ENCODE peak calls at places on chromosome 22, in ten cellular contexts. W is kidney, S is right lobe of liver, E is tibial artery, F is cardiac muscle cell, Q is colonic mucosa, M is endothelial cell of umbilical vein, I is heart right ventricle, G is left ventricle myocardium inferior, D is right atrium auricular region. Z is an unnamed sample. For H3K36me3 and H3K4me1, the result is how much of the 10 kb centered on the place peaks cover.

GRCh38 chr22:24402460-24403192 is 24.8 kb upstream of the ADORA2A start:
- DNase-seq in W (peak), S (peak), E (peak), F (peak), Q (peak), M (peak), I (peak), G (peak), D (peak), Z (no peak)

GRCh38 chr22:41915035-41915782 is at the start of gene SHISA8:
- DNase-seq in W (no peak), S (peak), E (no peak), F (peak), Q (peak), M (peak), I (peak), G (peak), D (no peak), Z (no peak)

GRCh38 chr22:21942407-21942895 is 10.2 kb downstream of the PPM1F start:
- DNase-seq in W (peak), S (peak), E (peak), F (no peak), Q (peak), M (peak), I (peak), G (peak), D (peak), Z (no peak)

GRCh38 chr22:49589301-49589700 is 238.4 kb downstream of the BRD1 start:
- DNase-seq in W (peak), S (no peak), E (no peak), F (no peak), Q (no peak), M (no peak), I (no peak), G (no peak), D (no peak), Z (no peak)

GRCh38 chr22:24140357-24140756 is 40.9 kb upstream of the SUSD2 start:
- DNase-seq in W (no peak), S (no peak), E (no peak), F (no peak), Q (no peak), M (no peak), I (peak), G (no peak), D (no peak), Z (no peak)

GRCh38 chr22:27129266-27129665 is 471.9 kb downstream of the MIAT start:
- DNase-seq in W (no peak), S (no peak), E (no peak), F (no peak), Q (no peak), M (peak), I (no peak), G (no peak), D (no peak), Z (no peak)

GRCh38 chr22:27993201-27993635 is 74.2 kb upstream of the PITPNB start:
- DNase-seq in W (peak), S (no peak), E (peak), F (no peak), Q (no peak), M (no peak), I (no peak), G (no peak), D (no peak), Z (no peak)

GRCh38 chr22:34800265-34800664 is 265.7 kb upstream of the ISX start:
- DNase-seq in W (peak), S (no peak), E (no peak), F (no peak), Q (no peak), M (no peak), I (no peak), G (no peak), D (no peak), Z (no peak)

GRCh38 chr22:49207008-49207775 is 620.5 kb downstream of the BRD1 start:
- DNase-seq in W (peak), S (peak), E (peak), F (no peak), Q (no peak), M (no peak), I (no peak), G (no peak), D (peak), Z (no peak)

GRCh38 chr22:24518774-24519485 is 23.8 kb downstream of the UPB1 start:
- DNase-seq in W (no peak), S (no peak), E (no peak), F (no peak), Q (no peak), M (no peak), I (no peak), G (no peak), D (no peak), Z (no peak)

GRCh38 chr22:37544955-37545702 is 15.2 kb upstream of the CDC42EP1 start:
- DNase-seq in W (peak), S (peak), E (peak), F (peak), Q (peak), M (peak), I (peak), G (peak), D (peak), Z (peak)

GRCh38 chr22:36417281-36417686 is 29.5 kb upstream of the MYH9 start:
- DNase-seq in W (no peak), S (peak), E (no peak), F (no peak), Q (peak), M (no peak), I (no peak), G (no peak), D (no peak), Z (no peak)

GRCh38 chr22:49936018-49936972 is 17.9 kb downstream of the CRELD2 start:
- DNase-seq in W (peak), S (peak), E (peak), F (peak), Q (peak), M (peak), I (peak), G (peak), D (peak), Z (peak)

GRCh38 chr22:32334640-32335365 is 22.9 kb upstream of the RFPL3 start:
- DNase-seq in W (no peak), S (no peak), E (no peak), F (no peak), Q (no peak), M (no peak), I (no peak), G (no peak), D (peak), Z (no peak)

GRCh38 chr22:25407859-25408229 is 156.6 kb upstream of the GRK3 start:
- DNase-seq in W (peak), S (no peak), E (no peak), F (no peak), Q (no peak), M (no peak), I (no peak), G (no peak), D (no peak), Z (peak)

GRCh38 chr22:43389227-43389836 is 22.5 kb upstream of the MPPED1 start:
- DNase-seq in W (peak), S (peak), E (no peak), F (no peak), Q (no peak), M (no peak), I (no peak), G (no peak), D (no peak), Z (no peak)

GRCh38 chr22:37059876-37060449 is 8.4 kb downstream of the KCTD17 start:
- DNase-seq in W (peak), S (no peak), E (no peak), F (no peak), Q (no peak), M (no peak), I (peak), G (no peak), D (no peak), Z (no peak)

GRCh38 chr22:30062934-30063333 is 17.3 kb upstream of the HORMAD2 start:
- DNase-seq in W (no peak), S (no peak), E (no peak), F (no peak), Q (peak), M (no peak), I (no peak), G (no peak), D (no peak), Z (no peak)

GRCh38 chr22:27918351-27919221 is 470 bp downstream of the PITPNB start:
- DNase-seq in W (peak), S (peak), E (peak), F (peak), Q (peak), M (peak), I (peak), G (peak), D (peak), Z (peak)

GRCh38 chr22:44360686-44361381 is 48.1 kb upstream of the SHISAL1 start:
- DNase-seq in W (peak), S (peak), E (peak), F (no peak), Q (no peak), M (peak), I (peak), G (peak), D (peak), Z (no peak)

GRCh38 chr22:37492428-37493344 is 6.5 kb upstream of the MFNG start:
- DNase-seq in W (no peak), S (no peak), E (no peak), F (peak), Q (peak), M (peak), I (no peak), G (no peak), D (no peak), Z (no peak)

GRCh38 chr22:29702931-29703594 is 16.7 kb upstream of the CABP7 start:
- DNase-seq in W (no peak), S (no peak), E (no peak), F (no peak), Q (no peak), M (no peak), I (peak), G (peak), D (no peak), Z (no peak)

GRCh38 chr22:36073476-36073875 is 44.9 kb upstream of the RBFOX2 start:
- DNase-seq in W (no peak), S (no peak), E (no peak), F (no peak), Q (no peak), M (no peak), I (no peak), G (no peak), D (no peak), Z (no peak)

GRCh38 chr22:24060375-24060788 is 49.3 kb downstream of the CABIN1 start:
- DNase-seq in W (no peak), S (no peak), E (peak), F (no peak), Q (no peak), M (peak), I (no peak), G (no peak), D (peak), Z (no peak)

GRCh38 chr22:23233084-23233501 is 52.8 kb downstream of the BCR start:
- DNase-seq in W (no peak), S (no peak), E (no peak), F (no peak), Q (no peak), M (no peak), I (peak), G (peak), D (no peak), Z (no peak)

GRCh38 chr22:50585238-50585637 is 2.6 kb upstream of the CHKB start:
- DNase-seq in W (no peak), S (no peak), E (no peak), F (no peak), Q (no peak), M (no peak), I (no peak), G (no peak), D (no peak), Z (no peak)

GRCh38 chr22:36323182-36323854 is 64.4 kb downstream of the MYH9 start:
- DNase-seq in W (peak), S (no peak), E (peak), F (peak), Q (no peak), M (peak), I (peak), G (peak), D (peak), Z (no peak)

GRCh38 chr22:43262990-43263644 is 76.2 kb upstream of the TTLL12 start:
- DNase-seq in W (peak), S (peak), E (no peak), F (no peak), Q (no peak), M (no peak), I (no peak), G (peak), D (no peak), Z (no peak)

GRCh38 chr22:21984793-21985192 is 2.2 kb upstream of the TOP3B start:
- DNase-seq in W (peak), S (no peak), E (no peak), F (peak), Q (no peak), M (peak), I (no peak), G (no peak), D (no peak), Z (peak)

GRCh38 chr22:50722048-50722701 is 15.8 kb upstream of the ACR start:
- DNase-seq in W (no peak), S (no peak), E (no peak), F (no peak), Q (no peak), M (no peak), I (no peak), G (no peak), D (no peak), Z (no peak)

GRCh38 chr22:46070215-46070721 is 80.1 kb upstream of the PPARA start:
- DNase-seq in W (peak), S (peak), E (peak), F (peak), Q (peak), M (peak), I (peak), G (peak), D (peak), Z (no peak)

GRCh38 chr22:50059185-50059880 is 1.2 kb upstream of the TTLL8 start:
- DNase-seq in W (peak), S (no peak), E (no peak), F (peak), Q (no peak), M (peak), I (no peak), G (no peak), D (no peak), Z (peak)

GRCh38 chr22:24053481-24054226 is 42.5 kb downstream of the CABIN1 start:
- DNase-seq in W (no peak), S (no peak), E (no peak), F (no peak), Q (no peak), M (no peak), I (no peak), G (no peak), D (no peak), Z (no peak)

DNA sequence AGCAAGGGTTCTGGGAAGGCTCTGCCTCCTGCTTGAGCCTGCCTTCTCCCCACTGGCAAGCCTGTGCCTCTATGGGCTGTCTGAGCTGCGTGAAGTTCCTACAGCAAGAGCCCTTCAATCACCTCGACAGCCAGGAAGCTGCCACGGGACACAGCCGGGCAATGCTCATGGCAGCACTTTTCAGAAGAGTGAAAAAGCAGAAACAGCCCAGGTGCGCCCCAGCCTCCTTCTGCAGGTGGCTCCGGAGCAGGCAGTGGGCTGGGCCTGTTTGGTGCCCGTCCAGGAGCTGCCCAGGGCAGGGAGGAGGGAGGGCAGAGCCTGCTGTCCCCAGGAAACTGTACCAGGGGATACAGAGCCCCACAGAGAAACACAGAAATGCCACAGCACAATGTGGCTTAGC is 24.6 kb upstream of the COMT start:
- DNase-seq in W (no peak), S (no peak), E (no peak), F (no peak), Q (no peak), M (no peak), I (no peak), G (no peak), D (no peak), Z (no peak)
- H3K36me3 ChIP-seq in W (under half), S (under half), E (under half), F (under half), Q (under half), M (under half), I (under half), G (half or more), D (half or more), Z (under half)

DNA sequence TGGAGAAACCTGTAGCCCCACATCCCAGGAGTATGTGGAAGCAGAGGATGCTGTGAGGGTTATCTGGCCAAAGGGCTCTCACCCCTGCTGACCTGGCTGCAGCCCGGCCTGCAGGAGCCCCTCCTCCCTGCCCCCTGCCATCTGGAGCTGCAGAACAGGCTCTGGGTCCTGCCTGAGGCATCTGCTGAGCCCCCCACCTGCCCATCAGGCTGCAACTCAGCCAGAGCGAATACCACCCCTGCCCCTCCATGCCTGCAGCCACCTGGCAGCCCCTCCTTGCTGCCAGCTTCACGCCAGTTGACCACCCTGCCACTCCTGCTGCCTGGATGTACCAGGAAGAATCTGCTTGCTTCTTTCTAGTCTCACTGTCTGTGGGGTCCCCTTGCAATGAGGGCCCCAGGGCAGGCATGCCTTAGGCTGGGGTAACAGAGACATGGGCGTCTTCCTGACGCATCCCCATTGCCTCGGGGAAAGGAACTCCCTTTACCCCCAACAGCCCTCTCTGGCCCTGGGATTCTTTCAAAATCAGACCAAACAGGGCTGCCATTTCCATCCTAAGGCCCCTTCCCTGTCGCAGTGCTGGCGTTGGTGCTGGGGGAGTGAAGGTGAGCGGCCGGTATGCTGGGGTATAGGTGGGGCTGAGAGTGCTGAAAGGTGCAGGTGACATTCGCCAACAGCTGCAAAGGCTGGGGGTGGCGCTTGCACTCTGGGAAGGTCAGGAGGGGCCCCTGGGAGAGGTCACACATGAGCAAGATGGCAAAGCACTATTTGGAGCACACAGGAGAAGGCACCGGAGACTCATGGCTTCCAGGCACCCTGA is 1334.6 kb downstream of the TBC1D22A start:
- DNase-seq in W (no peak), S (no peak), E (no peak), F (no peak), Q (no peak), M (no peak), I (no peak), G (no peak), D (no peak), Z (no peak)
- H3K4me1 ChIP-seq in W (under half), S (under half), E (under half), F (under half), Q (under half), M (under half), I (under half), G (under half), D (under half), Z (under half)

DNA sequence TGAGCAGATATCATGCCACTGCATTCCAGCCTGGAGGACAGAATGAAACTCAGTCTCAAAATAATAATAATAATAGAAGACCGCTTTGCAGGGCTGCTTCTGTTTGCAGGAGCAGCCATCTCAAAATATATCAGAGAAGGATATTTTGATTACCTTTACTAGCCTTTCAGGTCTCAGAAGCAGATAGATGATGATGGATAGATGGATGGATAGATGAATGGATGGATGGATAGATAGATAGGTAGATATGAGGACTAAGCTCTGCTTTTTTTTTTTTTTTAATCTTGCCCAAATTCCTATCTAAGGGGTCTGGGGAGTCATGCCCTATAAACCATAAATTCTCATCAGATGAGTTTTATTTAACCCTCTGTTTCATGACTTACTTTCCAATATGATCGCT is 18.5 kb downstream of the APOBEC3H start:
- DNase-seq in W (no peak), S (no peak), E (no peak), F (no peak), Q (no peak), M (no peak), I (no peak), G (no peak), D (no peak), Z (no peak)
- H3K4me3 ChIP-seq in W (no peak), S (no peak), E (no peak), F (no peak), Q (no peak), M (no peak), I (no peak), G (no peak), D (no peak), Z (no peak)

GRCh38 chr22:31089101-31090100 is 8.3 kb downstream of the SMTN start:
- DNase-seq in W (no peak), S (no peak), E (no peak), F (peak), Q (peak), M (peak), I (peak), G (no peak), D (no peak), Z (no peak)
- H3K36me3 ChIP-seq in W (half or more), S (under half), E (half or more), F (under half), Q (under half), M (under half), I (under half), G (half or more), D (half or more), Z (half or more)

GRCh38 chr22:38864361-38865191 is 7.4 kb downstream of the CBX6 start:
- DNase-seq in W (no peak), S (peak), E (peak), F (no peak), Q (no peak), M (peak), I (peak), G (peak), D (no peak), Z (no peak)
- H3K4me1 ChIP-seq in W (under half), S (under half), E (half or more), F (under half), Q (under half), M (under half), I (half or more), G (half or more), D (under half), Z (under half)